ENCODE peak calls at places on chromosomes 16 and 17, in ten cellular contexts. One of them, this sample, is unnamed.

GRCh38 chr16:69718365-69718764 is 8.0 kb downstream of the NQO1 start:
- DNase-seq in CD4-positive, alpha-beta memory T cell: no peak
- DNase-seq in T-helper 9 cell: no peak
- DNase-seq in breast epithelium: no peak
- DNase-seq in NCI-H460: no peak
- DNase-seq in NCI-H1417: no peak
- DNase-seq in NCI-H2107: no peak
- DNase-seq in anterior cingulate cortex: no peak
- DNase-seq in EH: no peak
- DNase-seq in H4: no peak
- DNase-seq in this sample: no peak

GRCh38 chr16:89759742-89760366 is 38.5 kb downstream of the ZNF276 start:
- DNase-seq in CD4-positive, alpha-beta memory T cell: no peak
- DNase-seq in T-helper 9 cell: no peak
- DNase-seq in breast epithelium: no peak
- DNase-seq in NCI-H460: no peak
- DNase-seq in NCI-H1417: no peak
- DNase-seq in NCI-H2107: no peak
- DNase-seq in anterior cingulate cortex: no peak
- DNase-seq in EH: no peak
- DNase-seq in H4: no peak
- DNase-seq in this sample: no peak

GRCh38 chr17:37148171-37148570 is 199.4 kb downstream of the AATF start:
- DNase-seq in CD4-positive, alpha-beta memory T cell: no peak
- DNase-seq in T-helper 9 cell: no peak
- DNase-seq in breast epithelium: no peak
- DNase-seq in NCI-H460: no peak
- DNase-seq in NCI-H1417: no peak
- DNase-seq in NCI-H2107: no peak
- DNase-seq in anterior cingulate cortex: no peak
- DNase-seq in EH: no peak
- DNase-seq in H4: no peak
- DNase-seq in this sample: no peak

GRCh38 chr16:47511882-47512281 is 50.8 kb downstream of the PHKB start:
- DNase-seq in CD4-positive, alpha-beta memory T cell: no peak
- DNase-seq in T-helper 9 cell: no peak
- DNase-seq in breast epithelium: no peak
- DNase-seq in NCI-H460: no peak
- DNase-seq in NCI-H1417: no peak
- DNase-seq in NCI-H2107: no peak
- DNase-seq in anterior cingulate cortex: no peak
- DNase-seq in EH: peak; percentile 2
- DNase-seq in H4: no peak
- DNase-seq in this sample: no peak

GRCh38 chr17:81652901-81653771 is 3.2 kb downstream of the PDE6G start:
- DNase-seq in CD4-positive, alpha-beta memory T cell: no peak
- DNase-seq in T-helper 9 cell: no peak
- DNase-seq in breast epithelium: no peak
- DNase-seq in NCI-H460: no peak
- DNase-seq in NCI-H1417: no peak
- DNase-seq in NCI-H2107: no peak
- DNase-seq in anterior cingulate cortex: no peak
- DNase-seq in EH: no peak
- DNase-seq in H4: no peak
- DNase-seq in this sample: no peak

GRCh38 chr17:34305606-34306005 is 13.6 kb upstream of the CCL8 start:
- DNase-seq in CD4-positive, alpha-beta memory T cell: no peak
- DNase-seq in T-helper 9 cell: no peak
- DNase-seq in breast epithelium: no peak
- DNase-seq in NCI-H460: no peak
- DNase-seq in NCI-H1417: no peak
- DNase-seq in NCI-H2107: no peak
- DNase-seq in anterior cingulate cortex: no peak
- DNase-seq in EH: peak; percentile 50
- DNase-seq in H4: no peak
- DNase-seq in this sample: no peak

GRCh38 chr16:87550510-87550961 is 51.8 kb upstream of the JPH3 start:
- DNase-seq in CD4-positive, alpha-beta memory T cell: peak; percentile 37
- DNase-seq in T-helper 9 cell: peak; percentile 63
- DNase-seq in breast epithelium: no peak
- DNase-seq in NCI-H460: no peak
- DNase-seq in NCI-H1417: peak; percentile 5
- DNase-seq in NCI-H2107: no peak
- DNase-seq in anterior cingulate cortex: no peak
- DNase-seq in EH: peak; percentile 26
- DNase-seq in H4: no peak
- DNase-seq in this sample: peak; percentile 25

GRCh38 chr16:84764970-84765369 is 54.8 kb upstream of the CRISPLD2 start:
- DNase-seq in CD4-positive, alpha-beta memory T cell: no peak
- DNase-seq in T-helper 9 cell: no peak
- DNase-seq in breast epithelium: no peak
- DNase-seq in NCI-H460: no peak
- DNase-seq in NCI-H1417: no peak
- DNase-seq in NCI-H2107: no peak
- DNase-seq in anterior cingulate cortex: no peak
- DNase-seq in EH: no peak
- DNase-seq in H4: no peak
- DNase-seq in this sample: no peak

GRCh38 chr16:57632568-57632967 is 4.1 kb downstream of the ADGRG1 start:
- DNase-seq in CD4-positive, alpha-beta memory T cell: no peak
- DNase-seq in T-helper 9 cell: no peak
- DNase-seq in breast epithelium: no peak
- DNase-seq in NCI-H460: no peak
- DNase-seq in NCI-H1417: no peak
- DNase-seq in NCI-H2107: no peak
- DNase-seq in anterior cingulate cortex: peak; percentile 36
- DNase-seq in EH: no peak
- DNase-seq in H4: no peak
- DNase-seq in this sample: no peak

GRCh38 chr17:18224053-18224427 is 1.4 kb upstream of the LLGL1 start:
- DNase-seq in CD4-positive, alpha-beta memory T cell: no peak
- DNase-seq in T-helper 9 cell: no peak
- DNase-seq in breast epithelium: no peak
- DNase-seq in NCI-H460: no peak
- DNase-seq in NCI-H1417: no peak
- DNase-seq in NCI-H2107: no peak
- DNase-seq in anterior cingulate cortex: no peak
- DNase-seq in EH: no peak
- DNase-seq in H4: no peak
- DNase-seq in this sample: no peak

GRCh38 chr17:6047966-6048365 is 22.2 kb upstream of the WSCD1 start:
- DNase-seq in CD4-positive, alpha-beta memory T cell: no peak
- DNase-seq in T-helper 9 cell: no peak
- DNase-seq in breast epithelium: no peak
- DNase-seq in NCI-H460: no peak
- DNase-seq in NCI-H1417: no peak
- DNase-seq in NCI-H2107: no peak
- DNase-seq in anterior cingulate cortex: no peak
- DNase-seq in EH: peak; percentile 48
- DNase-seq in H4: no peak
- DNase-seq in this sample: no peak

GRCh38 chr16:60945225-60945624 is 1091.0 kb downstream of the CDH8 start:
- DNase-seq in CD4-positive, alpha-beta memory T cell: no peak
- DNase-seq in T-helper 9 cell: no peak
- DNase-seq in breast epithelium: no peak
- DNase-seq in NCI-H460: peak; percentile 9
- DNase-seq in NCI-H1417: no peak
- DNase-seq in NCI-H2107: no peak
- DNase-seq in anterior cingulate cortex: no peak
- DNase-seq in EH: no peak
- DNase-seq in H4: peak; percentile 6
- DNase-seq in this sample: peak; percentile 1

GRCh38 chr17:43403846-43404245 is 5.1 kb downstream of the ARL4D start:
- DNase-seq in CD4-positive, alpha-beta memory T cell: no peak
- DNase-seq in T-helper 9 cell: no peak
- DNase-seq in breast epithelium: no peak
- DNase-seq in NCI-H460: no peak
- DNase-seq in NCI-H1417: no peak
- DNase-seq in NCI-H2107: no peak
- DNase-seq in anterior cingulate cortex: no peak
- DNase-seq in EH: no peak
- DNase-seq in H4: no peak
- DNase-seq in this sample: no peak

GRCh38 chr17:47700471-47701449 is 6.8 kb downstream of the TBKBP1 start:
- DNase-seq in CD4-positive, alpha-beta memory T cell: no peak
- DNase-seq in T-helper 9 cell: no peak
- DNase-seq in breast epithelium: no peak
- DNase-seq in NCI-H460: no peak
- DNase-seq in NCI-H1417: no peak
- DNase-seq in NCI-H2107: no peak
- DNase-seq in anterior cingulate cortex: no peak
- DNase-seq in EH: no peak
- DNase-seq in H4: no peak
- DNase-seq in this sample: no peak

GRCh38 chr17:66548659-66549311 is 246.4 kb downstream of the PRKCA start:
- DNase-seq in CD4-positive, alpha-beta memory T cell: no peak
- DNase-seq in T-helper 9 cell: no peak
- DNase-seq in breast epithelium: no peak
- DNase-seq in NCI-H460: no peak
- DNase-seq in NCI-H1417: no peak
- DNase-seq in NCI-H2107: no peak
- DNase-seq in anterior cingulate cortex: no peak
- DNase-seq in EH: no peak
- DNase-seq in H4: no peak
- DNase-seq in this sample: no peak

GRCh38 chr17:62665599-62665998 is 38.1 kb downstream of the MRC2 start:
- DNase-seq in CD4-positive, alpha-beta memory T cell: no peak
- DNase-seq in T-helper 9 cell: no peak
- DNase-seq in breast epithelium: no peak
- DNase-seq in NCI-H460: no peak
- DNase-seq in NCI-H1417: no peak
- DNase-seq in NCI-H2107: no peak
- DNase-seq in anterior cingulate cortex: no peak
- DNase-seq in EH: no peak
- DNase-seq in H4: no peak
- DNase-seq in this sample: no peak

GRCh38 chr17:59257101-59257500 is 36.8 kb downstream of the GDPD1 start:
- DNase-seq in CD4-positive, alpha-beta memory T cell: no peak
- DNase-seq in T-helper 9 cell: no peak
- DNase-seq in breast epithelium: no peak
- DNase-seq in NCI-H460: no peak
- DNase-seq in NCI-H1417: no peak
- DNase-seq in NCI-H2107: no peak
- DNase-seq in anterior cingulate cortex: no peak
- DNase-seq in EH: no peak
- DNase-seq in H4: no peak
- DNase-seq in this sample: no peak

GRCh38 chr17:81075307-81075706 is 40.4 kb downstream of the BAIAP2 start:
- DNase-seq in CD4-positive, alpha-beta memory T cell: no peak
- DNase-seq in T-helper 9 cell: no peak
- DNase-seq in breast epithelium: no peak
- DNase-seq in NCI-H460: no peak
- DNase-seq in NCI-H1417: no peak
- DNase-seq in NCI-H2107: no peak
- DNase-seq in anterior cingulate cortex: no peak
- DNase-seq in EH: no peak
- DNase-seq in H4: no peak
- DNase-seq in this sample: no peak

GRCh38 chr16:72429566-72430160 is 257.7 kb upstream of the PMFBP1 start:
- DNase-seq in CD4-positive, alpha-beta memory T cell: no peak
- DNase-seq in T-helper 9 cell: no peak
- DNase-seq in breast epithelium: no peak
- DNase-seq in NCI-H460: no peak
- DNase-seq in NCI-H1417: no peak
- DNase-seq in NCI-H2107: no peak
- DNase-seq in anterior cingulate cortex: peak; percentile 19
- DNase-seq in EH: no peak
- DNase-seq in H4: no peak
- DNase-seq in this sample: no peak

GRCh38 chr17:72950236-72950931 is 142.1 kb downstream of the SLC39A11 start:
- DNase-seq in CD4-positive, alpha-beta memory T cell: no peak
- DNase-seq in T-helper 9 cell: no peak
- DNase-seq in breast epithelium: no peak
- DNase-seq in NCI-H460: no peak
- DNase-seq in NCI-H1417: peak; percentile 76
- DNase-seq in NCI-H2107: no peak
- DNase-seq in anterior cingulate cortex: no peak
- DNase-seq in EH: peak; percentile 36
- DNase-seq in H4: no peak
- DNase-seq in this sample: no peak

GRCh38 chr16:86436466-86437185 is 73.7 kb upstream of the FOXF1 start:
- DNase-seq in CD4-positive, alpha-beta memory T cell: no peak
- DNase-seq in T-helper 9 cell: no peak
- DNase-seq in breast epithelium: no peak
- DNase-seq in NCI-H460: no peak
- DNase-seq in NCI-H1417: no peak
- DNase-seq in NCI-H2107: no peak
- DNase-seq in anterior cingulate cortex: no peak
- DNase-seq in EH: peak; percentile 30
- DNase-seq in H4: no peak
- DNase-seq in this sample: no peak

GRCh38 chr17:68794636-68795503 is 160.3 kb downstream of the ABCA8 start:
- DNase-seq in CD4-positive, alpha-beta memory T cell: no peak
- DNase-seq in T-helper 9 cell: no peak
- DNase-seq in breast epithelium: no peak
- DNase-seq in NCI-H460: peak; percentile 31
- DNase-seq in NCI-H1417: no peak
- DNase-seq in NCI-H2107: no peak
- DNase-seq in anterior cingulate cortex: peak; percentile 40
- DNase-seq in EH: peak; percentile 9
- DNase-seq in H4: no peak
- DNase-seq in this sample: no peak

GRCh38 chr17:10117581-10118001 is 80.8 kb downstream of the GAS7 start:
- DNase-seq in CD4-positive, alpha-beta memory T cell: no peak
- DNase-seq in T-helper 9 cell: no peak
- DNase-seq in breast epithelium: no peak
- DNase-seq in NCI-H460: no peak
- DNase-seq in NCI-H1417: no peak
- DNase-seq in NCI-H2107: no peak
- DNase-seq in anterior cingulate cortex: peak; percentile 26
- DNase-seq in EH: no peak
- DNase-seq in H4: no peak
- DNase-seq in this sample: no peak

This sample was measured in A549.